ENCODE peak calls at places on chromosomes 2 and 18, in eight cellular contexts. B is A549, W is mammary epithelial cell, G is GM23338, P is right lobe of liver, F is colonic mucosa, U is left ventricle myocardium inferior, O is osteoblast. M is an unnamed sample.
A peak's percentile ranks its signal among the peaks of the same experiment; 100 is the strongest.

GRCh38 chr2:127080941-127081769 is 25.8 kb downstream of the BIN1 start:
- DNase-seq in B (no peak), W (no peak), G (no peak), P (no peak), F (no peak), U (no peak), O (peak; percentile 94), M (peak; percentile 95)

GRCh38 chr2:191250400-191250799 is 5.2 kb downstream of the MYO1B start:
- DNase-seq in B (no peak), W (peak; percentile 40), G (no peak), P (no peak), F (no peak), U (no peak), O (no peak), M (no peak)

GRCh38 chr2:185738679-185739472 is at the start of gene FSIP2:
- DNase-seq in B (no peak), W (peak; percentile 74), G (peak; percentile 94), P (peak; percentile 87), F (peak; percentile 89), U (peak; percentile 30), O (peak; percentile 91), M (peak; percentile 79)

GRCh38 chr2:112547333-112547732 is 5.1 kb downstream of the POLR1B start:
- DNase-seq in B (no peak), W (peak; percentile 18), G (no peak), P (peak; percentile 63), F (no peak), U (no peak), O (no peak), M (peak; percentile 38)

GRCh38 chr2:174761837-174762236 is 2.4 kb downstream of the CHRNA1 start:
- DNase-seq in B (no peak), W (no peak), G (no peak), P (no peak), F (no peak), U (no peak), O (no peak), M (no peak)

GRCh38 chr2:11344342-11344955 is at the start of gene ROCK2:
- DNase-seq in B (peak; percentile 79), W (peak; percentile 74), G (peak; percentile 91), P (peak; percentile 93), F (peak; percentile 88), U (peak; percentile 91), O (peak; percentile 98), M (peak; percentile 85)

GRCh38 chr2:113703404-113704299 is 52.8 kb downstream of the SLC35F5 start:
- DNase-seq in B (no peak), W (no peak), G (peak; percentile 27), P (no peak), F (peak; percentile 63), U (no peak), O (no peak), M (no peak)

GRCh38 chr2:118291481-118291880 is 203.2 kb downstream of the INSIG2 start:
- DNase-seq in B (no peak), W (no peak), G (no peak), P (no peak), F (no peak), U (no peak), O (peak; percentile 41), M (no peak)

GRCh38 chr2:925309-925708 is 25.3 kb upstream of the SNTG2 start:
- DNase-seq in B (no peak), W (no peak), G (peak; percentile 59), P (no peak), F (no peak), U (no peak), O (no peak), M (no peak)

GRCh38 chr2:156191547-156191946 is 141.0 kb downstream of the NR4A2 start:
- DNase-seq in B (no peak), W (no peak), G (no peak), P (no peak), F (no peak), U (no peak), O (no peak), M (no peak)

DNA sequence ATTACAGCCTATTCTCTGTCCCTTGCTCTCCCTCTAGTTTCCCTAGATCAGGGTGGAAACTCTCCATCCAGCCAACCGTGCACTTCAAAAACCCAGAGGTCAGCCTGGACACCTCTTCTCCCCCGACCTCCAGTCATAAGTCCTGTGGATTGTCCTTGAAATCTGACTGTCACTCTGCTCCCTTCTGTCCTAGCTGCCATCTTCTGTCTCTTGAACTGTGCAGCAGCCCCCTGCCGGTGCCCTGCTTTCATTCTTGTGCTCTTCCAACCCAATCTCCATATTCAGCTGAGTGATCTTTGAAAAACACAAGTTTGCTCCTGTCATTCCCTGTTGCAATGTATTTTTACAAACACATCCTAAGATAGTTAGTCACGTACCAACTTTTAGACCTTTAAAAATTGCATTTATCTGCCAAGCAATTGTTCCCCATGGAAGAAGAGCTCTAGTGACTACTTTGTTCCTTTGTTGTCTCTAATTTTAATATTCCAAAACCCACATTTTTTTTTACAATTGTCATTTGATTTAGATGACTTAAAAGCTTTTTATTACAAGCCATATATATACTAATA is 254.3 kb downstream of the CAMKMT start:
- DNase-seq in B (no peak), W (no peak), G (peak; percentile 4), P (no peak), F (no peak), U (no peak), O (no peak), M (no peak)
- TF ChIP-seq CTCF in B (no peak), W (no peak), G (no peak), P (no peak), F (no peak), U (no peak), O (no peak), M (no peak)

DNA sequence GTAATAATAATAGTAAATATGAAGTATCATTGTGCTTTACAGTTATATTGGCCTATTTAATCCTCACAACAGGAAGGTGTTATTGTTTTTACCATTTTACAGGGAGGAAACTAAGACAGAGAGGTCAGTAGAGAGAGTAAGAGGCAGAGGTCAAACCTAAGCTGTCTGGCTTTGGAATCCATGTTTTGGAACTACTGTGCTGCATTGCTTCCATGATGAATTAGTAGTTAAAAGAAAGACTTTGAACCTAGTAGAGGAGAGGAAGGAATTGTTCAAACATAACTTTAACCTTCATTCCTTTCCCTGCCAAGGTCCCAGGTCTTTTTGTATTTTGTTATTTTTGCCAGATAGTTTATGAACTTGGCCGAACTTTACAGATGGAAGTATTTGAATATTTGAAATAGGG is 80.9 kb downstream of the PHLPP1 start:
- DNase-seq in B (no peak), W (no peak), G (no peak), P (no peak), F (no peak), U (no peak), O (no peak), M (no peak)
- H3K4me1 ChIP-seq in B (peaks cover 32% of the 10 kb centered on the region), W (peaks cover 5% of the 10 kb centered on the region), G (peaks cover 86% of the 10 kb centered on the region), P (peaks cover 35% of the 10 kb centered on the region), F (no peaks in the 10 kb centered on the region), U (peaks cover 28% of the 10 kb centered on the region), O (peaks cover 5% of the 10 kb centered on the region), M (peaks cover 29% of the 10 kb centered on the region)

GRCh38 chr2:121283670-121284245 is 1.2 kb downstream of the TFCP2L1 start:
- DNase-seq in B (no peak), W (peak; percentile 41), G (no peak), P (no peak), F (peak; percentile 35), U (no peak), O (peak; percentile 91), M (no peak)
- H3K4me3 ChIP-seq in B (peak overlapping the region; percentile 90), W (peak overlapping the region; percentile 63), G (peak overlapping the region; percentile 81), P (no peak overlapping the region), F (peak overlapping the region; percentile 75), U (peak overlapping the region; percentile 66), O (no peak overlapping the region), M (no peak overlapping the region)

GRCh38 chr2:143171817-143172216 is 42.6 kb downstream of the ARHGAP15 start:
- DNase-seq in B (no peak), W (no peak), G (peak; percentile 51), P (no peak), F (no peak), U (no peak), O (no peak), M (no peak)
- TF ChIP-seq CTCF in B (peak; percentile 2), W (peak; percentile 48), G (peak; percentile 54), P (peak; percentile 10), F (no peak), U (peak; percentile 31), O (peak; percentile 22), M (peak; percentile 16)

DNA sequence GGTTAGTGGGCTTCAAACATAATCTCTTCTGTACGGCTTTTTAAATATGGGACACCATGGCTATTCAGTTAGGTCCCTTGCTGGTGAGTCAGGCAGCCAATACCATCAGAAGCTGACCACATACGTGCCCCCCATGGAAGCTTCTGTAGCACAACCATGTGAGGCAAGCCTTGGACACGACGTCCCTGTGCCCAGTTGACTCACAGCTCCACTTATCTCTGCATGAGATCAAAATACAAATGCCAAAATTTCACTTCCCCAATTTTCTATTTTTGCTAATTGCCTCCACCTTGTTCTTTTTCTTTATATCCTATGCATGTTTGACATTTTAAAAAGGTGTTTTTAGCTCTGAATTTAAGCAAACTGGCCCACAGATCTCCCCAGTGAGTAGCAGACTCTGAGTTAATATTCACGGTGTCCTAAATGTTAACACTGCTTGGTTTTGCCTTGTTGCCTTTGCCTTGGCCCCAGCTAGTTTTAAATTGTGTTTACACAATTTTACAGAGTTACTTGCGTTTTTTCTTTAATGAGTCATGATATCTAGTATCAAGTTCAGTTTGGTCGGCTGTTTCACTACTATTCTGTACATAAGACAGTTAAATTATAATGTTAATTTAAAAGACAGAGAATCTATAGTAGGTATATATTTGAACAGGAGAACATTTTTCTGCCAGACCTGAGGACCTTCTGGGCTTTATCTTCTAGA is 77.5 kb downstream of the CDCA7 start:
- DNase-seq in B (no peak), W (no peak), G (no peak), P (no peak), F (no peak), U (no peak), O (peak; percentile 52), M (no peak)
- H3K4me1 ChIP-seq in B (peaks cover 19% of the 10 kb centered on the region), W (peaks cover 20% of the 10 kb centered on the region), G (no peaks in the 10 kb centered on the region), P (no peaks in the 10 kb centered on the region), F (no peaks in the 10 kb centered on the region), U (peaks cover 27% of the 10 kb centered on the region), O (peaks cover 5% of the 10 kb centered on the region), M (no peaks in the 10 kb centered on the region)

GRCh38 chr2:232543928-232544631 is 4.6 kb downstream of the CHRNG start:
- DNase-seq in B (no peak), W (no peak), G (no peak), P (peak; percentile 52), F (no peak), U (no peak), O (no peak), M (no peak)
- H3K4me3 ChIP-seq in B (no peak overlapping the region), W (no peak overlapping the region), G (no peak overlapping the region), P (no peak overlapping the region), F (no peak overlapping the region), U (no peak overlapping the region), O (no peak overlapping the region), M (no peak overlapping the region)

GRCh38 chr2:116820986-116821385 is 993.5 kb upstream of the DDX18 start:
- DNase-seq in B (no peak), W (no peak), G (no peak), P (no peak), F (no peak), U (no peak), O (no peak), M (no peak)

GRCh38 chr2:116819355-116819754 is 995.1 kb upstream of the DDX18 start:
- DNase-seq in B (no peak), W (no peak), G (peak; percentile 23), P (no peak), F (no peak), U (no peak), O (no peak), M (no peak)
- TF ChIP-seq CTCF in B (no peak), W (no peak), G (peak; percentile 41), P (no peak), F (no peak), U (no peak), O (no peak), M (no peak)

GRCh38 chr2:216115224-216115582 is 6.1 kb downstream of the XRCC5 start:
- DNase-seq in B (peak; percentile 13), W (peak; percentile 12), G (peak; percentile 16), P (no peak), F (no peak), U (no peak), O (no peak), M (no peak)
- H3K4me1 ChIP-seq in B (peaks cover 30% of the 10 kb centered on the region), W (peaks cover 21% of the 10 kb centered on the region), G (peaks cover 11% of the 10 kb centered on the region), P (peaks cover 40% of the 10 kb centered on the region), F (no peaks in the 10 kb centered on the region), U (peaks cover 67% of the 10 kb centered on the region), O (peaks cover 29% of the 10 kb centered on the region), M (peaks cover 44% of the 10 kb centered on the region)